ENCODE peak calls at places on chromosomes 6 and 20, in eight cellular contexts. B is spleen, C is breast epithelium, H is stomach, Z is K562, K is GM12892, E is transverse colon, Y is HL-60. Q is an unnamed sample.

GRCh38 chr6:163336961-163337360 is 77.6 kb upstream of the QKI start:
- DNase-seq in Z (no peak), K (no peak), E (no peak), Y (no peak), C (no peak), H (no peak), B (no peak), Q (no peak)

GRCh38 chr6:4459032-4459431 is 317.2 kb upstream of the CDYL start:
- DNase-seq in C (no peak), K (no peak), Z (no peak), Y (no peak), E (no peak), H (no peak), B (no peak), Q (no peak)

GRCh38 chr20:22904411-22904810 is 130.7 kb upstream of the SSTR4 start:
- DNase-seq in B (no peak), Y (no peak), H (no peak), Z (no peak), C (no peak), K (no peak), E (no peak), Q (no peak)

GRCh38 chr20:1313236-1313964 is 15.5 kb downstream of the SDCBP2 start:
- DNase-seq in E (peak), B (peak), Y (peak), C (no peak), H (peak), Z (peak), K (peak), Q (peak)

GRCh38 chr20:57459278-57459677 is 65.7 kb downstream of the CTCFL start:
- DNase-seq in K (no peak), H (no peak), Z (peak), Y (peak), B (no peak), E (no peak), C (no peak), Q (no peak)

GRCh38 chr6:168099201-168100010 is 20.4 kb upstream of the FRMD1 start:
- DNase-seq in Y (no peak), K (no peak), Z (no peak), H (no peak), E (no peak), B (peak), C (no peak), Q (no peak)

GRCh38 chr6:134288538-134289203 is 29.2 kb downstream of the SGK1 start:
- DNase-seq in H (no peak), B (no peak), Y (peak), C (no peak), E (no peak), Z (no peak), K (no peak), Q (no peak)

GRCh38 chr20:50285376-50286173 is 94.9 kb downstream of the CEBPB start:
- DNase-seq in Y (no peak), K (peak), H (no peak), Z (no peak), B (no peak), E (no peak), C (no peak), Q (peak)

GRCh38 chr6:147117580-147117979 is 86.6 kb upstream of the STXBP5 start:
- DNase-seq in K (no peak), H (no peak), Y (no peak), B (no peak), C (no peak), Z (no peak), E (no peak), Q (no peak)

GRCh38 chr6:116973992-116974391 is 97.0 kb downstream of the RFX6 start:
- DNase-seq in Y (no peak), H (no peak), K (no peak), E (no peak), Z (no peak), C (peak), B (no peak), Q (no peak)

GRCh38 chr6:147222160-147222838 is 18.1 kb downstream of the STXBP5 start:
- DNase-seq in K (no peak), H (no peak), B (no peak), Z (peak), E (no peak), C (no peak), Y (peak), Q (no peak)

GRCh38 chr20:61767776-61768494 is 297.7 kb downstream of the TAF4 start:
- DNase-seq in Y (no peak), C (no peak), K (no peak), E (no peak), B (peak), H (no peak), Z (no peak), Q (peak)

GRCh38 chr6:161161889-161162624 is 111.8 kb downstream of the AGPAT4 start:
- DNase-seq in B (no peak), Z (no peak), H (no peak), Y (no peak), C (peak), K (no peak), E (no peak), Q (peak)

GRCh38 chr6:40011844-40012243 is 77.6 kb upstream of the MOCS1 start:
- DNase-seq in C (no peak), E (no peak), Z (no peak), H (no peak), K (no peak), B (no peak), Y (no peak), Q (no peak)

GRCh38 chr6:31453259-31453658 is 44.7 kb upstream of the MICB start:
- DNase-seq in C (no peak), Y (peak), B (no peak), Z (no peak), H (no peak), E (no peak), K (no peak), Q (no peak)

GRCh38 chr6:16505711-16506362 is 255.4 kb downstream of the ATXN1 start:
- DNase-seq in Z (no peak), B (no peak), E (peak), K (no peak), C (no peak), Y (no peak), H (no peak), Q (peak)

GRCh38 chr6:20038805-20039204 is 173.5 kb downstream of the MBOAT1 start:
- DNase-seq in E (no peak), H (no peak), B (no peak), K (no peak), Y (no peak), Z (no peak), C (no peak), Q (no peak)

GRCh38 chr6:33700391-33701050 is 11.0 kb downstream of the UQCC2 start:
- DNase-seq in B (peak), C (no peak), Z (peak), Y (peak), E (peak), K (peak), H (peak), Q (peak)

GRCh38 chr20:16556299-16556698 is 16.9 kb downstream of the KIF16B start:
- DNase-seq in C (no peak), K (no peak), B (no peak), Z (no peak), H (no peak), E (no peak), Y (no peak), Q (no peak)

GRCh38 chr6:16547586-16547985 is 213.7 kb downstream of the ATXN1 start:
- DNase-seq in Z (no peak), B (no peak), E (no peak), K (no peak), C (no peak), H (no peak), Y (no peak), Q (no peak)

GRCh38 chr6:75291331-75291730 is 6.7 kb upstream of the TMEM30A start:
- DNase-seq in Z (no peak), E (no peak), Y (no peak), B (no peak), C (no peak), H (no peak), K (no peak), Q (no peak)

GRCh38 chr6:160356074-160356754 is 8.0 kb downstream of the SLC22A3 start:
- DNase-seq in Y (no peak), H (no peak), K (no peak), C (no peak), Z (no peak), B (no peak), E (no peak), Q (no peak)

GRCh38 chr6:159267165-159267564 is 98.0 kb downstream of the FNDC1 start:
- DNase-seq in C (no peak), Z (peak), E (no peak), K (no peak), B (no peak), H (no peak), Y (no peak), Q (no peak)

GRCh38 chr6:158571826-158572652 is 12.1 kb downstream of the TMEM181 start:
- DNase-seq in C (no peak), H (peak), K (no peak), Z (no peak), Y (no peak), B (no peak), E (peak), Q (no peak)

GRCh38 chr6:107576852-107577251 is 86.9 kb downstream of the SOBP start:
- DNase-seq in C (no peak), H (no peak), K (no peak), Z (no peak), B (no peak), E (no peak), Y (no peak), Q (no peak)

GRCh38 chr6:168093071-168093505 is 14.1 kb upstream of the FRMD1 start:
- DNase-seq in K (no peak), E (peak), C (no peak), Y (no peak), Z (peak), B (peak), H (peak), Q (no peak)

GRCh38 chr20:49526568-49526967 is 41.4 kb downstream of the PTGIS start:
- DNase-seq in C (no peak), Y (no peak), B (no peak), E (no peak), K (no peak), H (no peak), Z (no peak), Q (no peak)

GRCh38 chr20:46520976-46521579 is 7.7 kb upstream of the ZNF334 start:
- DNase-seq in H (peak), Z (peak), E (peak), B (peak), K (no peak), Y (peak), C (peak), Q (no peak)

GRCh38 chr6:39530201-39530759 is 194.9 kb downstream of the KIF6 start:
- DNase-seq in K (peak), H (no peak), C (no peak), B (no peak), Y (no peak), Z (no peak), E (peak), Q (no peak)

GRCh38 chr6:36911946-36912555 is 26.3 kb downstream of the C6orf89 start:
- DNase-seq in K (no peak), C (no peak), B (no peak), H (no peak), E (no peak), Z (no peak), Y (peak), Q (no peak)

GRCh38 chr6:12898603-12899002 is 182.0 kb downstream of the PHACTR1 start:
- DNase-seq in B (no peak), Z (no peak), C (no peak), E (no peak), H (no peak), K (no peak), Y (no peak), Q (no peak)

GRCh38 chr6:109834131-109834530 is 143.0 kb downstream of the FIG4 start:
- DNase-seq in C (no peak), E (no peak), B (no peak), Y (no peak), K (no peak), Z (no peak), H (no peak), Q (no peak)

GRCh38 chr6:22952076-22952475 is 382.7 kb downstream of the HDGFL1 start:
- DNase-seq in E (no peak), K (no peak), C (no peak), B (no peak), Y (no peak), Z (no peak), H (no peak), Q (no peak)

DNA sequence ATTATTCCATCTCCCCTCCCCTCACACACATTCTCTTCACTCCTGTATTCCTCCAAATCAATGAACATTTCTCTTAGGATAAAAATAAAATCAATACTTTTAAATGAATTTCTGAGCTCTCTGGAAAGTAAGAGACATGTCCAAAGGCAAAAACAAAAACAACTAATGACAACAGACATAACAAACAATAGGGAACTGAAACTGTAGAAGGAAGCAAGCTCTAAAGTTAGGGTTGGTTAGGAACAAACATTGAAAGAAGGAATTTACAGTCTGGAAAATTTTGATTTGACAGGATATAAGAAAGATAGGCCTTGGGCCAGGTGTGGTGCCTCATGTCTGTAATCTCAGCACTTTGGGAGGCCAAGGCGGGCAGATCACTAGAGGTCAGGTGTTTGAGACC is 17.5 kb upstream of the MYCT1 start:
- DNase-seq in C (no peak), E (no peak), Y (no peak), Z (no peak), B (no peak), K (no peak), H (no peak), Q (no peak)
- TF ChIP-seq POLR2AphosphoS5 in C (no peak), E (no peak), Y (no peak), Z (no peak), B (no peak), K (no peak), H (no peak), Q (no peak)

GRCh38 chr6:28281288-28282064 is at the start of gene PGBD1:
- DNase-seq in K (peak), Z (peak), B (peak), Y (peak), H (peak), C (peak), E (peak), Q (peak)
- TF ChIP-seq POLR2AphosphoS5 in K (no peak), Z (peak), B (peak), Y (no peak), H (peak), C (no peak), E (no peak), Q (peak)

DNA sequence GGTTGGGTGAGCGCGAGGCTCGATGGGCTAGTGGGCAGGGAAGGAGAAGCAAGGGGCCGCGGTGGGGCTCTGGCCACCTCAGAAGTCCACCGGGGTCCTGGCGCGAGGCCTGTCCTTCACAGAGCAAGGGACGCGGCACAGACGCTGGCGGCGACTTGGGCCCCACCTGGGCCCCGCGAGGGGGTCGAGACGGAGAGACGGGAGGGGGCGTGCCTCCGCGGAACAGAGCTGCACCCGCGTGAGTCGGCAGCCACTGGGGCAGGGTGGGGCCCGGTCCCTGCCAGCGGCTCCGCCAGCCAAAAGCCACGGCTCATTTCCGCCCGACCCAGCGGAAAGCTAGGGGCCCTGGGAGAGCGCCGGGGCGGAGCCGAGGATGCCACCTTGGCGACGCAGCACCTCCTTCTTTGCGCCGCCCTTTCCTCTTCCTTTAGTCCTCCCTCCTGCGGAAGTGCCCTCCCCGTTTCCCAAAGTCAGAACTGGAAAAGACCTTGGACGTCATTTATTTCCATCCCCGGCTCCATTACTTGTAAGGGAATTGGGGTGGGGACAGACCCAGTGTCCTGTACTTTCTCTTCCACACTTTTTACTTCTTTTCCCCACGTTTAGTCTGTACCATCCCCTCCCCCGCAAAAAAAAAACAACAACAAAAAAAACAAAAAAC is at the start of gene CUL7:
- DNase-seq in C (peak), E (peak), Y (peak), Z (peak), B (peak), H (peak), K (peak), Q (peak)
- TF ChIP-seq POLR2AphosphoS5 in C (peak), E (peak), Y (peak), Z (peak), B (peak), H (peak), K (peak), Q (peak)

GRCh38 chr6:100881707-100882040 is 545 bp upstream of the ASCC3 start:
- DNase-seq in H (no peak), B (no peak), Y (no peak), E (no peak), C (no peak), Z (no peak), K (no peak), Q (no peak)

GRCh38 chr6:100880901-100881706 is at the start of gene ASCC3:
- DNase-seq in B (peak), E (peak), C (peak), K (peak), Z (peak), H (peak), Y (peak), Q (peak)

GRCh38 chr6:100879317-100879716 is 1.8 kb downstream of the ASCC3 start:
- DNase-seq in E (no peak), K (no peak), H (no peak), B (no peak), Z (no peak), Y (no peak), C (no peak), Q (no peak)

GRCh38 chr6:100877851-100878250 is 3.3 kb downstream of the ASCC3 start:
- DNase-seq in Z (no peak), H (no peak), Y (no peak), C (no peak), B (no peak), K (no peak), E (no peak), Q (no peak)

DNA sequence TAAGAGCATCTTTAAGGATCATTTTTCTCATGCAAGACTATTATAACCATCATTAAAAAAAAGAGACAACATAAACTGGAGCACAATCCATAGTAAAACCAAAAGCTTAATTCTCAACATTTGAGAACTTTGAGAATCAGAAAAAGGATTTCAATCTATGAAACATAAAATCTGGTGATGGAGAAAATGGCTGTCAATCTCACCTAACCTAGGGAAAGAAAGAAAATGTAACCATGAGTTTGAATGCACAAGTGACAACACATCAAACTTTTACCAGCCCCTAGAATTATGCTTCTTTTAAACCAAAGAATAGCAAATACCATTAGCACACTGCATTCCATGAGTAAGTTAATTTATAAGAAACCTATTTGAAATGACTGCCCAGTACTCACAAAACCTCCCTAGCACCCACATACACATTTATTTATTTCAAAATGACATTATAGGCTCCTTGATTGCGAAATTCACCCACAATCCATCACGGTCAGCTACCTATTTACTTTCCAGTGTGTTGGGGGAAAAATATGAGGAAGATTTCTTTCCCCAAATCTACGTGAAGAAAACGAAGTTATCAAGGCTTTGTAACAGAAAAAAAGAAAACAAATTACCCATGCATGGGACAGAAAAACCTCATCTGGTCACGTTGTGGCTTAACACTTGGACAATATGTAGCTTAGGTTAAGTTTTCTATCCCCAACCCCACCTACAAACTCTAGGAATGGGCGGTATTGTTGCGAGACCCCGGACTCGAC is 804 bp downstream of the ASCC3 start:
- DNase-seq in Y (peak), Z (no peak), C (no peak), E (no peak), K (no peak), B (no peak), H (no peak), Q (no peak)
- TF ChIP-seq POLR2AphosphoS5 in Y (no peak), Z (no peak), C (no peak), E (no peak), K (no peak), B (no peak), H (no peak), Q (no peak)

DNA sequence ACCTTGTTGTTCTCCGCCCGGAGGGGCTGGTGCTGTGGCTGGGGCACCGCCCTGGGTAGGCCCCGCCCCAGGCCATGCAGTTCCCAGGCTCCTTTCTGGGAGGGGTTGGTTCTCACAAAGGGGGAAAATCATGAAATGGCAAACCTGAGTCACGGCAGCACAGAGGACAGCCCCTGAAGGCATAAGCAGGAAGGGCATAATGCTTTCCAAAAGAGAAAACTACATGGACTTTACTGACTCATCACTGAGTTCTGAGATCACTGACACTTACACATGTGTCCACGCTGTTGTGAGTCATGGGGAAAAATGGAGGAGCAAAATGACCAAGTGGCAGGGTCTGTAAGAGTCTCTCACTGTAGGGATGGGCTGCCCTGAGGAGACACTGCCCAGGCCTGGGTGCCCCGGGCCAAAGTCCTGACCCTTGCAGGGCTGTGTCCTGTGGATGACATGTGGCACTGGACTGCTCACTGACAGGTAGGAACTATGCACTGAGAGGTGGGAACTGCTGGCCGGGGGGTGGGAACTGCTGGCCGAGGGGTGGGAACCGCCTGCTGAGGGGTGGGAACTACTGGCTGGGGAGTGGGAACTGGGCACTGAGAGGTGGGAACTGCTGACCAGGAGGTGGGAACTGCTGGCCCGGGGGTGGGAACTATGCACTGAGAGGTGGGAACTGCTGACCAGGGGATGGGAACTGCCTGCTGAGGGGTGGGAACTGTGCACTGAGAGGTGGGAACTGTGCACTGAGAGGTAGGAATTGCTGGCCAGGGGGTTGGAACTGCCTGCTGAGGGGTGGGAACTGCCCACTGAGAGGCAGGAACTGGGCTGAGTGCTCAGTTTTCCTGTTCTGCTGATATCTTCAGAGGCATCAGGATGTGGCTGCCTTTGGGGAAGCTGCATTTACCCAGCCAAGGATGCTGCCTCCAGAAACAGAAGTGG is 90.4 kb downstream of the THBS2 start:
- DNase-seq in Y (no peak), K (no peak), Z (no peak), E (no peak), C (peak), B (no peak), H (no peak), Q (peak)
- TF ChIP-seq POLR2AphosphoS5 in Y (no peak), K (no peak), Z (no peak), E (no peak), C (no peak), B (no peak), H (peak), Q (peak)